ENCODE peak calls at places on chromosomes 13 and 19, in seven cellular contexts. P is left ventricle myocardium inferior; J is hepatocyte; U is upper lobe of right lung; C is effector memory CD4-positive, alpha-beta T cell; B is stomach; Q is heart right ventricle. D is an unnamed sample. For H3K27me3, the result is how much of the 10 kb centered on the place peaks cover.

GRCh38 chr13:64127856-64128255 is 2712.2 kb upstream of the PCDH20 start:
- DNase-seq in P (no peak), J (no peak), U (no peak), C (no peak), B (no peak), Q (no peak), D (no peak)

GRCh38 chr13:43266953-43267615 is 243.7 kb downstream of the DNAJC15 start:
- DNase-seq in P (no peak), J (no peak), U (no peak), C (no peak), B (no peak), Q (no peak), D (no peak)

GRCh38 chr19:46426506-46427162 is 2.1 kb downstream of the PNMA8C start:
- DNase-seq in P (peak), J (peak), U (peak), C (no peak), B (peak), Q (peak), D (peak)

GRCh38 chr13:98656223-98656622 is 79.3 kb upstream of the STK24 start:
- DNase-seq in P (no peak), J (no peak), U (no peak), C (no peak), B (no peak), Q (no peak), D (no peak)

GRCh38 chr19:6003976-6004375 is 26.0 kb upstream of the RANBP3 start:
- DNase-seq in P (no peak), J (no peak), U (no peak), C (no peak), B (no peak), Q (no peak), D (no peak)

GRCh38 chr19:52535831-52536800 is 8.6 kb downstream of the ZNF808 start:
- DNase-seq in P (peak), J (peak), U (peak), C (peak), B (peak), Q (peak), D (no peak)

GRCh38 chr13:44155422-44156293 is 218.0 kb upstream of the SERP2 start:
- DNase-seq in P (peak), J (peak), U (no peak), C (no peak), B (peak), Q (peak), D (no peak)

GRCh38 chr19:16258440-16258903 is 60.8 kb downstream of the AP1M1 start:
- DNase-seq in P (peak), J (no peak), U (peak), C (no peak), B (peak), Q (peak), D (no peak)

GRCh38 chr19:33394006-33394722 is 20.7 kb downstream of the CEBPG start:
- DNase-seq in P (peak), J (no peak), U (peak), C (no peak), B (no peak), Q (no peak), D (no peak)

GRCh38 chr13:113952983-113953520 is 20.8 kb downstream of the C13orf46 start:
- DNase-seq in P (no peak), J (no peak), U (no peak), C (no peak), B (no peak), Q (no peak), D (no peak)

GRCh38 chr13:113950451-113951245 is 23.2 kb downstream of the C13orf46 start:
- DNase-seq in P (no peak), J (no peak), U (no peak), C (no peak), B (no peak), Q (no peak), D (no peak)

GRCh38 chr13:113949546-113949945 is 24.3 kb downstream of the C13orf46 start:
- DNase-seq in P (peak), J (no peak), U (no peak), C (no peak), B (no peak), Q (no peak), D (no peak)

GRCh38 chr13:113952151-113952982 is 21.5 kb downstream of the C13orf46 start:
- DNase-seq in P (peak), J (no peak), U (no peak), C (no peak), B (no peak), Q (no peak), D (no peak)

DNA sequence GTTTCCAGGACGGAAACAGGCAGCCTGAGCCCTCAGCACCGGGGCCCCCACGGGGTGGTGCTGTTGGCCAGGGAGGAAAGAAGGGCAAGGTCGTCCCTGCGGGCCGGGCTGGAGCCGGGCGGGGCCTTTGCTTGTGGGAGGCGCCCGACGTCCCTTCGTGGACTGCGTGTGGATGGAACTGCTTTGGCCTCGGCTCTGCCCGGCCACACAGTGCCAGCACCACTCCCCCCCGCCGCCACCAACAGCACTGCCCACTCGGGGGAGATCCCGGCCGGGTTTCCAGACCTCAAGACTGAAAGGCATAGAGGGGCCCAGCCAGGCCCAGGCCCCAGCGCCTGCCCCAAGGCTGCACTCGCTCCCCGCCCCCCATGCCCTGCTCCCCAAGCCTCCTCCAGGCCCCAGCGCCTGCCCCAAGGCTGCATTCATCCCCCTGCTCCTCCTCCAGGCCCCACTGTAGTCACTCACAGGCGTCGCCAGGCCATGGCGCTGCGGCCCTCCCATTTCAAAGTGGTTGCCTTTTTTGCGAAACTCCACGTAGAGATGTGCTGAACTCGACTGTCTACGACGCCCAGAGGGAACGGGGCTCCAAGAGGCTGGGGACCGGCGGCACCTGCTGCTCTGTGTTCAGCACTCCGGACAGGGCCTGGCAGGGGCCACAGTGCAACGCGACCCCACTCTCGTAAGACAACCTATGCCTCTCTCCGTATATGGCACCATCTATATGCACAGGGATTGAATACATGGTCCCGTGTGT is 22.5 kb downstream of the C13orf46 start:
- DNase-seq in P (peak), J (peak), U (peak), C (no peak), B (peak), Q (peak), D (peak)
- H3K4me3 ChIP-seq in P (peak), J (no peak), U (no peak), C (no peak), B (peak), Q (no peak), D (no peak)

GRCh38 chr19:51027126-51027806 is 850 bp upstream of the KLK11 start:
- DNase-seq in P (no peak), J (no peak), U (no peak), C (no peak), B (peak), Q (no peak), D (no peak)
- H3K27me3 ChIP-seq in P (half or more), J (under half), U (under half), C (under half), B (half or more), Q (under half), D (under half)

GRCh38 chr19:44401787-44402115 is 343 bp upstream of the ZNF285 start:
- DNase-seq in P (no peak), J (no peak), U (no peak), C (no peak), B (no peak), Q (no peak), D (no peak)

DNA sequence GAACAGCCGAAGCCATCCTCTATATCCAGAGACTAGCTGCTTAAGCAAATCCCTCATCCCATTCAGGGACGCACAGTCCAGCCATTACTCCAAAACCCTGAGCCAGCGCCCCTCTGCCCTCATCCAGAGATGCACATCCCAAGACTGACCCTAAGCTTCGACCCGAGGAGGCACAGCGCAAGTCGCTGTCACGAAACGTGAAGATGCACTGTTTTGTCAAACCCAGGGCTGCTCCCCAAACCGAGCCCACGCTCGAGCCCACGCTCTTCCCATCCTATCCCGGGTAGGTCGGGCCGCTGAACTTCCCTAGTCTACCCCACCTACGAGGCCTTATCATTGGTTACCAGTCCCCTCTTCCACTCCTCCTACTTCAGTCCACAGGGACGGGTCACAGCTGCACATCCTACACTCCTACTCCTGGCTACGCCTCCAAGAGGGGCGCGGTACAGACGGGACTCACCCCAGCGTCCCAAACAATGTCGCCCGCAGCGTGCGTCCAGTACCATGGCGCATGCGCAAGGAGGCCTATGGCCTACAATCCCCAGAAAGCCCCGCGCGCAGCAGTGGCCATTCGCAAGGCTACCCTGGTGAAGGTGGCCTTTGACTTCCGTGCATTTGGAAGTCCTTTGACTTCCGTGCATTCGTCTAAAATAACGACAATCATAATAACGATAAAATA is at the start of gene ZNF285:
- DNase-seq in P (peak), J (peak), U (peak), C (peak), B (peak), Q (peak), D (peak)
- H3K4me3 ChIP-seq in P (peak), J (peak), U (peak), C (peak), B (peak), Q (peak), D (peak)

GRCh38 chr13:20006206-20006605 is 47.7 kb downstream of the ZMYM2 start:
- DNase-seq in P (no peak), J (no peak), U (no peak), C (no peak), B (no peak), Q (no peak), D (no peak)
- H3K27me3 ChIP-seq in P (under half), J (under half), U (under half), C (under half), B (under half), Q (under half), D (under half)

GRCh38 chr19:42068756-42069571 is 1.0 kb downstream of the GRIK5 start:
- DNase-seq in P (no peak), J (no peak), U (no peak), C (no peak), B (no peak), Q (no peak), D (no peak)
- H3K4me3 ChIP-seq in P (peak), J (no peak), U (no peak), C (no peak), B (peak), Q (peak), D (no peak)

D was measured in Caco-2.